ENCODE peak calls at places on chromosome 21, in ten cellular contexts. One of them, this sample, is unnamed.

GRCh38 chr21:33967086-33967571 is 51.5 kb upstream of the ATP5PO start:
- DNase-seq in sciatic nerve: no peak
- DNase-seq in mammary epithelial cell: no peak
- DNase-seq in upper lobe of right lung: no peak
- DNase-seq in stimulated activated CD8-positive, alpha-beta memory T cell treated with anti-CD3 and anti-CD28 coated beads, Interleukin-7, amount 100 ng/mL, for 1 hour: no peak
- DNase-seq in activated naive CD4-positive, alpha-beta T cell: no peak
- DNase-seq in CD8-positive, alpha-beta T cell: no peak
- DNase-seq in mesothelial cell of epicardium: no peak
- DNase-seq in CD4-positive, CD25-positive, alpha-beta regulatory T cell: no peak
- DNase-seq in T-cell: no peak
- DNase-seq in this sample: no peak

GRCh38 chr21:44582980-44583799 is 2.8 kb upstream of the KRTAP10-5 start:
- DNase-seq in sciatic nerve: no peak
- DNase-seq in mammary epithelial cell: no peak
- DNase-seq in upper lobe of right lung: no peak
- DNase-seq in stimulated activated CD8-positive, alpha-beta memory T cell treated with anti-CD3 and anti-CD28 coated beads, Interleukin-7, amount 100 ng/mL, for 1 hour: no peak
- DNase-seq in activated naive CD4-positive, alpha-beta T cell: no peak
- DNase-seq in CD8-positive, alpha-beta T cell: no peak
- DNase-seq in mesothelial cell of epicardium: no peak
- DNase-seq in CD4-positive, CD25-positive, alpha-beta regulatory T cell: no peak
- DNase-seq in T-cell: no peak
- DNase-seq in this sample: no peak

GRCh38 chr21:41931041-41931451 is 22.8 kb downstream of the C2CD2 start:
- DNase-seq in sciatic nerve: no peak
- DNase-seq in mammary epithelial cell: peak
- DNase-seq in upper lobe of right lung: no peak
- DNase-seq in stimulated activated CD8-positive, alpha-beta memory T cell treated with anti-CD3 and anti-CD28 coated beads, Interleukin-7, amount 100 ng/mL, for 1 hour: no peak
- DNase-seq in activated naive CD4-positive, alpha-beta T cell: no peak
- DNase-seq in CD8-positive, alpha-beta T cell: no peak
- DNase-seq in mesothelial cell of epicardium: no peak
- DNase-seq in CD4-positive, CD25-positive, alpha-beta regulatory T cell: no peak
- DNase-seq in T-cell: no peak
- DNase-seq in this sample: no peak

GRCh38 chr21:36744560-36745231 is 45.8 kb downstream of the SIM2 start:
- DNase-seq in sciatic nerve: no peak
- DNase-seq in mammary epithelial cell: no peak
- DNase-seq in upper lobe of right lung: peak
- DNase-seq in stimulated activated CD8-positive, alpha-beta memory T cell treated with anti-CD3 and anti-CD28 coated beads, Interleukin-7, amount 100 ng/mL, for 1 hour: no peak
- DNase-seq in activated naive CD4-positive, alpha-beta T cell: no peak
- DNase-seq in CD8-positive, alpha-beta T cell: no peak
- DNase-seq in mesothelial cell of epicardium: no peak
- DNase-seq in CD4-positive, CD25-positive, alpha-beta regulatory T cell: no peak
- DNase-seq in T-cell: no peak
- DNase-seq in this sample: no peak

GRCh38 chr21:45867041-45867630 is 114.4 kb upstream of the COL6A1 start:
- DNase-seq in sciatic nerve: no peak
- DNase-seq in mammary epithelial cell: no peak
- DNase-seq in upper lobe of right lung: no peak
- DNase-seq in stimulated activated CD8-positive, alpha-beta memory T cell treated with anti-CD3 and anti-CD28 coated beads, Interleukin-7, amount 100 ng/mL, for 1 hour: no peak
- DNase-seq in activated naive CD4-positive, alpha-beta T cell: no peak
- DNase-seq in CD8-positive, alpha-beta T cell: no peak
- DNase-seq in mesothelial cell of epicardium: no peak
- DNase-seq in CD4-positive, CD25-positive, alpha-beta regulatory T cell: no peak
- DNase-seq in T-cell: no peak
- DNase-seq in this sample: no peak

GRCh38 chr21:36723371-36723881 is 24.5 kb downstream of the SIM2 start:
- DNase-seq in sciatic nerve: peak
- DNase-seq in mammary epithelial cell: no peak
- DNase-seq in upper lobe of right lung: peak
- DNase-seq in stimulated activated CD8-positive, alpha-beta memory T cell treated with anti-CD3 and anti-CD28 coated beads, Interleukin-7, amount 100 ng/mL, for 1 hour: no peak
- DNase-seq in activated naive CD4-positive, alpha-beta T cell: no peak
- DNase-seq in CD8-positive, alpha-beta T cell: no peak
- DNase-seq in mesothelial cell of epicardium: no peak
- DNase-seq in CD4-positive, CD25-positive, alpha-beta regulatory T cell: no peak
- DNase-seq in T-cell: no peak
- DNase-seq in this sample: no peak

GRCh38 chr21:22352088-22352487 is 1353.9 kb downstream of the NCAM2 start:
- DNase-seq in sciatic nerve: no peak
- DNase-seq in mammary epithelial cell: no peak
- DNase-seq in upper lobe of right lung: no peak
- DNase-seq in stimulated activated CD8-positive, alpha-beta memory T cell treated with anti-CD3 and anti-CD28 coated beads, Interleukin-7, amount 100 ng/mL, for 1 hour: no peak
- DNase-seq in activated naive CD4-positive, alpha-beta T cell: no peak
- DNase-seq in CD8-positive, alpha-beta T cell: no peak
- DNase-seq in mesothelial cell of epicardium: no peak
- DNase-seq in CD4-positive, CD25-positive, alpha-beta regulatory T cell: no peak
- DNase-seq in T-cell: no peak
- DNase-seq in this sample: no peak

GRCh38 chr21:46109251-46110221 is 11.6 kb downstream of the COL6A2 start:
- DNase-seq in sciatic nerve: no peak
- DNase-seq in mammary epithelial cell: no peak
- DNase-seq in upper lobe of right lung: peak
- DNase-seq in stimulated activated CD8-positive, alpha-beta memory T cell treated with anti-CD3 and anti-CD28 coated beads, Interleukin-7, amount 100 ng/mL, for 1 hour: no peak
- DNase-seq in activated naive CD4-positive, alpha-beta T cell: no peak
- DNase-seq in CD8-positive, alpha-beta T cell: no peak
- DNase-seq in mesothelial cell of epicardium: no peak
- DNase-seq in CD4-positive, CD25-positive, alpha-beta regulatory T cell: no peak
- DNase-seq in T-cell: no peak
- DNase-seq in this sample: peak

GRCh38 chr21:41571938-41572510 is 64.1 kb upstream of the TMPRSS2 start:
- DNase-seq in sciatic nerve: no peak
- DNase-seq in mammary epithelial cell: no peak
- DNase-seq in upper lobe of right lung: no peak
- DNase-seq in stimulated activated CD8-positive, alpha-beta memory T cell treated with anti-CD3 and anti-CD28 coated beads, Interleukin-7, amount 100 ng/mL, for 1 hour: no peak
- DNase-seq in activated naive CD4-positive, alpha-beta T cell: no peak
- DNase-seq in CD8-positive, alpha-beta T cell: no peak
- DNase-seq in mesothelial cell of epicardium: no peak
- DNase-seq in CD4-positive, CD25-positive, alpha-beta regulatory T cell: no peak
- DNase-seq in T-cell: no peak
- DNase-seq in this sample: no peak

GRCh38 chr21:34808569-34809204 is 139.9 kb downstream of the CLIC6 start:
- DNase-seq in sciatic nerve: no peak
- DNase-seq in mammary epithelial cell: peak
- DNase-seq in upper lobe of right lung: no peak
- DNase-seq in stimulated activated CD8-positive, alpha-beta memory T cell treated with anti-CD3 and anti-CD28 coated beads, Interleukin-7, amount 100 ng/mL, for 1 hour: no peak
- DNase-seq in activated naive CD4-positive, alpha-beta T cell: no peak
- DNase-seq in CD8-positive, alpha-beta T cell: no peak
- DNase-seq in mesothelial cell of epicardium: no peak
- DNase-seq in CD4-positive, CD25-positive, alpha-beta regulatory T cell: no peak
- DNase-seq in T-cell: no peak
- DNase-seq in this sample: no peak

GRCh38 chr21:8989883-8990325 is 1531.5 kb upstream of the TPTE start:
- DNase-seq in sciatic nerve: no peak
- DNase-seq in mammary epithelial cell: no peak
- DNase-seq in upper lobe of right lung: no peak
- DNase-seq in stimulated activated CD8-positive, alpha-beta memory T cell treated with anti-CD3 and anti-CD28 coated beads, Interleukin-7, amount 100 ng/mL, for 1 hour: no peak
- DNase-seq in activated naive CD4-positive, alpha-beta T cell: no peak
- DNase-seq in CD8-positive, alpha-beta T cell: no peak
- DNase-seq in mesothelial cell of epicardium: no peak
- DNase-seq in CD4-positive, CD25-positive, alpha-beta regulatory T cell: no peak
- DNase-seq in T-cell: no peak
- DNase-seq in this sample: no peak

GRCh38 chr21:39348355-39349210 is at the start of gene HMGN1:
- DNase-seq in sciatic nerve: peak
- DNase-seq in mammary epithelial cell: peak
- DNase-seq in upper lobe of right lung: peak
- DNase-seq in stimulated activated CD8-positive, alpha-beta memory T cell treated with anti-CD3 and anti-CD28 coated beads, Interleukin-7, amount 100 ng/mL, for 1 hour: peak
- DNase-seq in activated naive CD4-positive, alpha-beta T cell: peak
- DNase-seq in CD8-positive, alpha-beta T cell: peak
- DNase-seq in mesothelial cell of epicardium: peak
- DNase-seq in CD4-positive, CD25-positive, alpha-beta regulatory T cell: peak
- DNase-seq in T-cell: peak
- DNase-seq in this sample: peak

GRCh38 chr21:45285266-45285931 is 2.3 kb downstream of the POFUT2 start:
- DNase-seq in sciatic nerve: no peak
- DNase-seq in mammary epithelial cell: no peak
- DNase-seq in upper lobe of right lung: peak
- DNase-seq in stimulated activated CD8-positive, alpha-beta memory T cell treated with anti-CD3 and anti-CD28 coated beads, Interleukin-7, amount 100 ng/mL, for 1 hour: no peak
- DNase-seq in activated naive CD4-positive, alpha-beta T cell: no peak
- DNase-seq in CD8-positive, alpha-beta T cell: no peak
- DNase-seq in mesothelial cell of epicardium: no peak
- DNase-seq in CD4-positive, CD25-positive, alpha-beta regulatory T cell: no peak
- DNase-seq in T-cell: no peak
- DNase-seq in this sample: peak